ENCODE peak calls at places on chromosomes 4 and X, in six cellular contexts. P is HFFc6, R is WTC11, H is adrenal gland, Z is endothelial cell, Q is cardiac muscle cell. G is an unnamed sample.

GRCh38 chrX:32045149-32045548 is 973.3 kb upstream of the FTHL17 start:
- DNase-seq in P (no peak), R (no peak), H (no peak), Z (no peak), Q (no peak), G (no peak)

GRCh38 chr4:182185491-182185890 is 57.7 kb upstream of the TENM3 start:
- DNase-seq in P (no peak), R (no peak), H (no peak), Z (no peak), Q (no peak), G (no peak)

GRCh38 chr4:66767442-66767841 is 777.9 kb downstream of the CENPC start:
- DNase-seq in P (no peak), R (no peak), H (no peak), Z (no peak), Q (no peak), G (no peak)

GRCh38 chrX:54208531-54208930 is 25.5 kb upstream of the FAM120C start:
- DNase-seq in P (no peak), R (no peak), H (no peak), Z (no peak), Q (no peak), G (no peak)

GRCh38 chrX:13005671-13006473 is 31.0 kb downstream of the TMSB4X start:
- DNase-seq in P (no peak), R (no peak), H (peak; percentile 51), Z (no peak), Q (no peak), G (no peak)

GRCh38 chr4:116066711-116067245 is 953.4 kb upstream of the NDST4 start:
- DNase-seq in P (no peak), R (peak; percentile 19), H (no peak), Z (no peak), Q (no peak), G (no peak)

GRCh38 chr4:16083217-16084191 is at the start of gene PROM1:
- DNase-seq in P (no peak), R (peak; percentile 74), H (no peak), Z (peak; percentile 35), Q (peak; percentile 61), G (no peak)

GRCh38 chrX:44954562-44954961 is 81.6 kb downstream of the KDM6A start:
- DNase-seq in P (no peak), R (no peak), H (no peak), Z (no peak), Q (no peak), G (no peak)

GRCh38 chr4:85929926-85930325 is 429.9 kb downstream of the MAPK10 start:
- DNase-seq in P (no peak), R (peak; percentile 59), H (no peak), Z (peak; percentile 12), Q (peak; percentile 23), G (no peak)

GRCh38 chrX:39242187-39242586 is 440.9 kb downstream of the MID1IP1 start:
- DNase-seq in P (no peak), R (peak; percentile 11), H (peak; percentile 16), Z (peak; percentile 18), Q (peak; percentile 62), G (no peak)

GRCh38 chr4:145546556-145546955 is 64.9 kb downstream of the SMAD1 start:
- DNase-seq in P (no peak), R (no peak), H (no peak), Z (no peak), Q (no peak), G (no peak)

GRCh38 chrX:147476008-147476407 is 435.7 kb upstream of the FMR1 start:
- DNase-seq in P (no peak), R (no peak), H (peak; percentile 33), Z (peak; percentile 37), Q (peak; percentile 23), G (no peak)

GRCh38 chrX:50913520-50913919 is 3.0 kb downstream of the BMP15 start:
- DNase-seq in P (no peak), R (no peak), H (no peak), Z (no peak), Q (no peak), G (no peak)

DNA sequence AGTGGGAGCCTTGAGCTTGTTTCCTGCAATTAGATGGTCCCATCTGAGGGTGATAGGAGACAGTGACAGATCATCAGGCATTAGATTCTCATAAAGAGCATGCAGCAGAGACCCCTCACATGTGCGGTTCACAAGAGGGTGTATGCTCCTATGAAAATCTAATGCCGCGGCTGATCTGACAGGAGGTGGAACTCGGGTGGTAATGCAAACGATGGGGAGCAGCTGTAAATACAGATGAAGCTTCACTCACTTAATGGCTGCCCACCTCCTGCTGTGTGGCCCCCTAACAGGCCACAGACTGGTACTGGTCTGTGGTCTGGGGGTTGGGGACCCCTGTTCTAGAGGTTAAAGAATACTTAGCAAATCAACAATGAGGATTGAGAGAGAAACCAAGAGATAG is 201.5 kb upstream of the PITX2 start:
- DNase-seq in P (no peak), R (no peak), H (no peak), Z (no peak), Q (no peak), G (no peak)
- TF ChIP-seq CTCF in P (no peak), R (no peak), H (no peak), Z (no peak), Q (no peak), G (no peak)

DNA sequence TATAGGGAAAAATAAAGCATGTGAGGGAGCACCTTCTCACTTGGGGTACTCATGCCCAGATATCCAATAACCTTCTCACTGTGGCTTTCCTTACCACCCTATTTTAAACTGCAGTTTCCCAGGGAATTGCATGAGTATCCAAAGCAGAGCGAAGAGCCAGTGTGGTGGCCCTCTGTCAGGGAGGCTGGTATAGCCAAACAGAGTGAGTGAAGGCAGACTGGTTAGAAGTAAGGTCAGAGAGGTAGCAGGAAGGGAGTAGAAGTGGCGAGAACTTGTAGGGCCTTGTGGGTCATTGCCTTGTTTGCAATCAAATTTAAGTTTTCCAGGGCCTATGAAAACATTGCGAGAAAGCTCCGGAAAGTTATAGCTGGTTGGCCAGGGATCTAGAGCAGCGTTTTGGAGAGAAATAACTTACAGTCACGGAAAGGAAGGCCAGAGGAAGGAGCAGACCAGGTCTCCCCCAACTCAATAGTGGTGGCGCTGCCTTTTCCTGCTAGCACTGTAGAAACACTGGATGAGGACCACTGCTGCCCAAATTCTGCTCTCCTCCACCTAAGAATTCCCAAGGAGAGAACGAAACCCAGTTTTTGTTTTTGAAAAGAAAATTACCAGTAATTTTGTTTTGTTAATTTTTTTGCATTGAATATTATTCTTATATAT is 77.2 kb downstream of the PDLIM5 start:
- DNase-seq in P (no peak), R (no peak), H (no peak), Z (no peak), Q (no peak), G (no peak)
- TF ChIP-seq CTCF in P (no peak), R (no peak), H (no peak), Z (no peak), Q (no peak), G (no peak)

GRCh38 chrX:151852294-151852693 is 60.4 kb upstream of the MAGEA4 start:
- DNase-seq in P (no peak), R (peak; percentile 20), H (no peak), Z (no peak), Q (no peak), G (no peak)
- TF ChIP-seq CTCF in P (peak; percentile 33), R (no peak), H (no peak), Z (no peak), Q (no peak), G (no peak)

GRCh38 chr4:105352826-105353225 is 121.0 kb downstream of the PPA2 start:
- DNase-seq in P (peak; percentile 10), R (no peak), H (no peak), Z (no peak), Q (no peak), G (no peak)
- TF ChIP-seq CTCF in P (no peak), R (no peak), H (no peak), Z (no peak), Q (no peak), G (no peak)

DNA sequence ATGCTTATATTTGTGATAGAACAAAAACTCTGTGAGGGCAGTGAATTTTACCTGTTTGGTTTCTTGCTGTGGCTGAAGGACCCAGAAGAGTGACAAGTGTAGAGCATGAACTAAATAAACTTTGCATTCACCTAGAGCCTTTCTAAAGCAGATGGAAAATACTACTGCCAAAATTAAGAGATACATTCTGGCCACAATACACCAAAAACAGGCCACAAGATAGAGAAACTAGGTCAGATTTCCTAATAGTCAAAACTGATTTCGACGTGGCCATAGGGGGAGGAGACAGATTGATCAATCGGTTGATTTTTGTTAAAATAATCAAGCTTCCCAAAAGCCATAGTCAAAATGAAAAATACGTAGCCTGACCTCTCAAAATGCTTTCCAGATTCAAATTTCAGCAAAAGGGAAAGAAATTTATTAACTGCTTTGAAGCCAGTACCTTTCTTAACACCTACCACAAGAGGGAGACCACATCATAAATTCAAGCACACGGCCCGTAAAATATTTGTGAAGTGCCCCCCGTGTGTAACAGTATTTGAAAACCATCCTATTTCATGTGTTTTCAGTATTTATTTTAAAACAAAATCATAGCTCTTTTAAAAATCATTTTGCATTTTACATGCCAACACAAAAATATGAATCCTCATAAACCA is 132.4 kb downstream of the CORIN start:
- DNase-seq in P (peak; percentile 15), R (no peak), H (no peak), Z (no peak), Q (peak; percentile 66), G (no peak)
- TF ChIP-seq CTCF in P (peak; percentile 77), R (no peak), H (no peak), Z (peak; percentile 70), Q (peak; percentile 33), G (peak; percentile 19)